ENCODE peak calls at places on chromosomes 7 and 10, in five cellular contexts. M is NCI-H1417 treated with DMSO at 0.1 percent for 48 hours; G is ELR; Y is activated CD4-positive, alpha-beta T cell treated with anti-CD3 and anti-CD28 coated beads for 1 hour; A is brain microvascular endothelial cell. K is an unnamed sample.

GRCh38 chr10:69786791-69787190 is 14.9 kb upstream of the COL13A1 start:
- DNase-seq in M (no peak), G (peak; percentile 71), Y (no peak), A (peak; percentile 41), K (no peak)

GRCh38 chr10:129861776-129862530 is 102.1 kb downstream of the EBF3 start:
- DNase-seq in M (no peak), G (no peak), Y (no peak), A (no peak), K (no peak)

GRCh38 chr7:100373261-100373831 is at the start of gene PILRA:
- DNase-seq in M (no peak), G (peak; percentile 15), Y (no peak), A (no peak), K (no peak)

GRCh38 chr10:132142396-132143161 is 44.2 kb upstream of the DPYSL4 start:
- DNase-seq in M (no peak), G (peak; percentile 14), Y (peak; percentile 33), A (no peak), K (peak; percentile 47)

GRCh38 chr10:31320598-31321211 is 1.7 kb downstream of the ZEB1 start:
- DNase-seq in M (no peak), G (peak; percentile 58), Y (no peak), A (peak; percentile 17), K (peak; percentile 26)

GRCh38 chr7:5452470-5452899 is 28.9 kb upstream of the TNRC18 start:
- DNase-seq in M (no peak), G (no peak), Y (no peak), A (no peak), K (no peak)

GRCh38 chr10:43980715-43981114 is 332.0 kb upstream of the ZNF32 start:
- DNase-seq in M (no peak), G (no peak), Y (no peak), A (no peak), K (no peak)

GRCh38 chr10:34565934-34566333 is 249.2 kb downstream of the PARD3 start:
- DNase-seq in M (no peak), G (no peak), Y (no peak), A (peak; percentile 37), K (no peak)

GRCh38 chr7:151045262-151045661 is 3.1 kb upstream of the ASIC3 start:
- DNase-seq in M (no peak), G (no peak), Y (no peak), A (no peak), K (no peak)

GRCh38 chr10:84291389-84291788 is 37.0 kb upstream of the CCSER2 start:
- DNase-seq in M (no peak), G (peak; percentile 56), Y (no peak), A (peak; percentile 66), K (no peak)

GRCh38 chr7:28107960-28108359 is 72.6 kb downstream of the JAZF1 start:
- DNase-seq in M (no peak), G (peak; percentile 33), Y (no peak), A (no peak), K (no peak)

GRCh38 chr10:62027841-62028501 is 126.5 kb downstream of the ARID5B start:
- DNase-seq in M (no peak), G (peak; percentile 56), Y (no peak), A (no peak), K (no peak)

GRCh38 chr10:5666324-5667220 is at the start of gene ASB13:
- DNase-seq in M (no peak), G (peak; percentile 70), Y (no peak), A (no peak), K (peak; percentile 25)

GRCh38 chr10:100710151-100710871 is 35.1 kb upstream of the PAX2 start:
- DNase-seq in M (no peak), G (no peak), Y (no peak), A (no peak), K (no peak)

K was measured in T-helper 9 cell.